ENCODE peak calls at places on chromosome 13, in ten cellular contexts. B is psoas muscle, E is PC-3, R is testis, U is body of pancreas, S is AG04450, M is small intestine, J is dorsolateral prefrontal cortex, I is heart right ventricle, Y is GM23248. F is an unnamed sample.
A peak's percentile ranks its signal among the peaks of the same experiment; 100 is the strongest.

GRCh38 chr13:40181203-40181845 is 485.1 kb downstream of the FOXO1 start:
- DNase-seq in S (no peak), E (peak; percentile 44), R (no peak), Y (peak; percentile 61), J (no peak), I (no peak), M (peak; percentile 74), U (peak; percentile 74), B (no peak), F (no peak)

GRCh38 chr13:32989331-32989730 is 26.9 kb upstream of the KL start:
- DNase-seq in E (no peak), B (no peak), I (no peak), J (no peak), U (no peak), Y (no peak), M (no peak), S (no peak), R (no peak), F (no peak)

GRCh38 chr13:78334059-78334458 is 269.3 kb downstream of the POU4F1 start:
- DNase-seq in R (peak; percentile 17), U (no peak), B (no peak), M (no peak), E (no peak), J (no peak), S (no peak), Y (no peak), I (no peak), F (no peak)

GRCh38 chr13:95176611-95177259 is 124.5 kb downstream of the ABCC4 start:
- DNase-seq in Y (no peak), M (no peak), I (no peak), J (no peak), U (no peak), R (no peak), S (no peak), B (no peak), E (no peak), F (no peak)

GRCh38 chr13:94886191-94886590 is 173.8 kb upstream of the SOX21 start:
- DNase-seq in U (no peak), Y (no peak), J (no peak), M (no peak), B (no peak), E (peak; percentile 9), R (no peak), I (no peak), S (no peak), F (no peak)

GRCh38 chr13:33497146-33497845 is 211.7 kb upstream of the STARD13 start:
- DNase-seq in I (no peak), E (peak; percentile 64), R (no peak), Y (peak; percentile 41), S (no peak), U (no peak), M (no peak), J (no peak), B (no peak), F (no peak)

GRCh38 chr13:68047889-68048288 is 817.8 kb upstream of the PCDH9 start:
- DNase-seq in S (no peak), M (no peak), Y (no peak), I (no peak), J (no peak), B (no peak), R (no peak), E (peak; percentile 49), U (no peak), F (no peak)

GRCh38 chr13:110815471-110816204 is 99.2 kb downstream of the ANKRD10 start:
- DNase-seq in U (no peak), I (no peak), J (no peak), B (no peak), E (peak; percentile 38), Y (no peak), R (no peak), M (no peak), S (no peak), F (no peak)

DNA sequence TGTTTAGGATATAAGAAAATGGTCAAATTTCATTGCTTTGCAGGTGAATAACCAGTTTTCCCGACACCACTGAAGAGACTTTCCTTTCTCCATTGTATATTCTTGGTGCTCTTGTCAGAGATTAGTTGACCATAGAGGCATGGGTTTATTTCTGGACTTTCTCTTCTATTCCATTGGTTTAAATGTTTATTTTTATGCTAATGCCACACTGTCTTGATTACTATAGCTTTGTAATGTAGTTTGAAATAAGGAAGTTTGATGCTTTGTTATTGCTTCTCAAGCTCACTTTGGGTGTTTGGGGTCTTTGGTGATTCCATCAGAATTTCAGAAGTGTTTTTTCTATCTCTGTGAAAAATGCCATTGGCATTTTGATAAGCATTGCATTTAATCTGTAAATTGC is 190.0 kb upstream of the SPRY2 start:
- DNase-seq in B (no peak), S (no peak), M (no peak), E (no peak), U (no peak), R (no peak), J (no peak), I (no peak), Y (no peak), F (no peak)
- H3K27me3 ChIP-seq in B (no peaks in the 10 kb centered on the region), S (no peaks in the 10 kb centered on the region), M (no peaks in the 10 kb centered on the region), E (no peaks in the 10 kb centered on the region), U (no peaks in the 10 kb centered on the region), R (no peaks in the 10 kb centered on the region), J (no peaks in the 10 kb centered on the region), I (no peaks in the 10 kb centered on the region), Y (no peaks in the 10 kb centered on the region), F (no peaks in the 10 kb centered on the region)

GRCh38 chr13:35475960-35476943 is at the start of gene MAB21L1:
- DNase-seq in E (no peak), U (no peak), Y (peak; percentile 89), B (peak; percentile 84), S (no peak), R (no peak), J (peak; percentile 51), I (peak; percentile 31), M (peak; percentile 9), F (peak; percentile 67)

GRCh38 chr13:35471466-35472307 is 4.8 kb downstream of the MAB21L1 start:
- DNase-seq in I (no peak), M (no peak), B (peak; percentile 48), S (no peak), J (no peak), Y (peak; percentile 55), R (no peak), E (no peak), U (no peak), F (peak; percentile 21)

GRCh38 chr13:35472308-35473008 is 4.0 kb downstream of the MAB21L1 start:
- DNase-seq in M (no peak), E (no peak), Y (peak; percentile 46), S (no peak), U (no peak), R (no peak), I (no peak), J (no peak), B (peak; percentile 45), F (no peak)

GRCh38 chr13:35475131-35475959 is 1.1 kb downstream of the MAB21L1 start:
- DNase-seq in Y (peak; percentile 81), J (no peak), R (peak; percentile 36), I (peak; percentile 56), B (peak; percentile 86), M (peak; percentile 8), S (no peak), E (no peak), U (no peak), F (peak; percentile 60)

DNA sequence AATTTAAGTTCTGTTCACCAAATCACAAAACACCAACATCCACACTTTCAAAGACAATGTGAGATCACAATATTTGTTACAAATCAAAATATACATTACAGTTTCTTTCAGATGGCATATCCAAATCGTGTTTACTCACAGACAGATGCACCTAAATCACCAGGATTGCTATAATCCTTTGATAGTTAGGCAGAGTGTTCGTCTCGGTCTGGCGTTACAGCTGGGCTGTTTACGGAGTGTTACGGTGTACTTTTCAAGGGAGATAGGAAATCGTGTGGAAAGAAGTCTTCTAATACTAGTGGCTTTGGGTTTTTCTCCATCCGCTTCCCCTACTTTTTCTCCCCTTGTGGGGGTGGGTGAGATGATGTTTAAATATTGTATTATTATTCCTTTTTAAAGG is 1.9 kb downstream of the MAB21L1 start:
- DNase-seq in U (no peak), B (no peak), S (no peak), J (no peak), E (no peak), R (no peak), I (no peak), Y (peak; percentile 51), M (no peak), F (no peak)
- H3K27me3 ChIP-seq in U (no peaks in the 10 kb centered on the region), B (no peaks in the 10 kb centered on the region), S (peaks cover 85% of the 10 kb centered on the region), J (no peaks in the 10 kb centered on the region), E (no peaks in the 10 kb centered on the region), R (no peaks in the 10 kb centered on the region), I (no peaks in the 10 kb centered on the region), Y (no peaks in the 10 kb centered on the region), M (peaks cover 4% of the 10 kb centered on the region), F (no peaks in the 10 kb centered on the region)

DNA sequence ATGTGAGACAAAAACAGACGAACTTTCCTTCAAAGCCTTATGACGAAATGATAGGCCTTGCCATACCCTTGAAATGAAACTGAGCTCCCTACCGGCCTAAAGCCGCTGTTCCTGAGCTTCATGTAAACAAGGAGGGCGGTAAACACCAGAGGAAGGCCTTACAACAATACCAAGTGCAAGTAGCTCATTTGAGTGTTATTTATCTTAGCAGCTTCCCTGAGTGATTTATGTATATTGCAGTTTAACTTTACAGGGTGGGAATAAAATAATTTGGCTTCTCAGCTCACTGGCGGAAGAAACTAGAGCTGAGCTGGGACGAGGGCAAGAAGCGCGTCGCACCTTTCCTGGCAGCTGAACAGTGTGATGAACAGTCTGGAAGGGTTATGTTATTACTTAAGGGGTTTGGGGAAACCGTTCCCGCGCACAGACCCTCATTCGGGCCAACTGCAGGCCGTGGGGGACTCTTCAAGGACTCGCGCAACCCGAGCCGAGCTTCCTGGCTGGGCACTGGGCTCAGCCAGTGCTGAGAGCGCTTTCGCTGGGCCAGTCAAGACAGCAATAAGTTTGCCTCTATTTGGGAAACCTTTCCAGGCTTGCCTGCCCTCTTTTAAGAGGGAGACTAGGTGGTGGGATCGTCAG is 111.3 kb downstream of the KCNRG start:
- DNase-seq in R (no peak), I (no peak), E (peak; percentile 20), B (peak; percentile 56), Y (peak; percentile 60), M (no peak), J (no peak), S (no peak), U (no peak), F (peak; percentile 77)
- H3K27me3 ChIP-seq in R (peaks cover 5% of the 10 kb centered on the region), I (no peaks in the 10 kb centered on the region), E (no peaks in the 10 kb centered on the region), B (no peaks in the 10 kb centered on the region), Y (no peaks in the 10 kb centered on the region), M (no peaks in the 10 kb centered on the region), J (no peaks in the 10 kb centered on the region), S (peaks cover 40% of the 10 kb centered on the region), U (no peaks in the 10 kb centered on the region), F (no peaks in the 10 kb centered on the region)

DNA sequence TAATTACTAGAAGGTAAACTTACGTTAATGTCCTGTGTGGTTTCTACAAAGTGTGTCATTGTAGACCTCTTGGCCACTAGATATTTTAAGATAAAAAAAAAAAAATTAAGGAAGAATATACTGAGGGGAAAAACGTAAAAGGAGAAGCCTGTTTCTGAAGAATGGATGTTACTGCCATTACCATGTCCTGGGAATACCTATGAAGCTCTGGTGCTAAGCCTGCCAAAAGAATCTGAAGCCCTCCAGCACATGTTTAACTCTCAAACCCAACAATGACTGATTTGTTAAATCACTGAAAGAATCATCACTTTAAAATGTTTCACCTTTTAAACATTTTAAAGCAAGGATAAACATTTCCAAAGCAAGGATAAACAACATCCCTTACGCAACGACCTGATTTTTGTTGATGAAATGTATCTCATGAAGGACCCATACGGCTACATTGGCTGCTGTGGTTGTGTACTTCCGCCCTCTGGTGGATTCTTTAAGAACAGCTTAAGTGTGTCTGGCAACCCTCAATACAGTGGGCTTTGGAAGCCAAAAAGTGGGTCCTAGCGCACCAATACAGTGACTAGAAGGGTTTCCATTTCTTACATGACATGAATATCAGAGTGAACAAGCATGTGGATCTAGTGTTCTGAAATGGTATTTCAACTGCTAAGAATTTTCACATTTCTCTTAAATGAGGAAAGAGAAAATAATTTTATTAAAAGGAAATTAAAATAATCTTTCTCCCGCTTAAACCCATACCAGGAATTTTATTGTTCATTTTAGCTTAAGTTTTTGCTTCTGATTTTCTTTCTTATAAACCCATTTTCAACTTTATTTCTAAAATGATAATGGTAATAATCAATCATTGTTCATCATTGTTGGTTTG is 74.5 kb upstream of the RAP2A start:
- DNase-seq in B (no peak), J (no peak), M (peak; percentile 69), Y (peak; percentile 90), U (peak; percentile 56), E (peak; percentile 68), R (peak; percentile 72), I (no peak), S (peak; percentile 87), F (peak; percentile 83)
- H3K27me3 ChIP-seq in B (no peaks in the 10 kb centered on the region), J (no peaks in the 10 kb centered on the region), M (no peaks in the 10 kb centered on the region), Y (no peaks in the 10 kb centered on the region), U (no peaks in the 10 kb centered on the region), E (no peaks in the 10 kb centered on the region), R (no peaks in the 10 kb centered on the region), I (no peaks in the 10 kb centered on the region), S (no peaks in the 10 kb centered on the region), F (no peaks in the 10 kb centered on the region)

F was measured in Karpas-422.